ENCODE peak calls at places on chromosomes 13 and 19, in six cellular contexts. One of them, this sample, is unnamed.

GRCh38 chr19:15587663-15588062 is 27.4 kb upstream of the CYP4F8 start:
- DNase-seq in WTC11: no peak
- DNase-seq in thoracic aorta: no peak
- DNase-seq in AG04450: no peak
- DNase-seq in Peyer's patch: no peak
- DNase-seq in AG04449: no peak
- DNase-seq in this sample: peak; percentile 84

GRCh38 chr19:38932425-38933179 is 1.9 kb downstream of the MRPS12 start:
- DNase-seq in WTC11: peak; percentile 44
- DNase-seq in thoracic aorta: no peak
- DNase-seq in AG04450: no peak
- DNase-seq in Peyer's patch: peak; percentile 38
- DNase-seq in AG04449: no peak
- DNase-seq in this sample: no peak

GRCh38 chr19:39568604-39569003 is 28.6 kb upstream of the EID2 start:
- DNase-seq in WTC11: no peak
- DNase-seq in thoracic aorta: no peak
- DNase-seq in AG04450: no peak
- DNase-seq in Peyer's patch: no peak
- DNase-seq in AG04449: no peak
- DNase-seq in this sample: no peak

GRCh38 chr19:15466851-15467733 is 2.7 kb upstream of the RASAL3 start:
- DNase-seq in WTC11: no peak
- DNase-seq in thoracic aorta: no peak
- DNase-seq in AG04450: peak; percentile 32
- DNase-seq in Peyer's patch: no peak
- DNase-seq in AG04449: no peak
- DNase-seq in this sample: no peak

GRCh38 chr19:15672580-15673175 is at the start of gene CYP4F12:
- DNase-seq in WTC11: no peak
- DNase-seq in thoracic aorta: no peak
- DNase-seq in AG04450: no peak
- DNase-seq in Peyer's patch: peak; percentile 38
- DNase-seq in AG04449: no peak
- DNase-seq in this sample: peak; percentile 83

GRCh38 chr19:45632468-45633196 is 6.6 kb downstream of the EML2 start:
- DNase-seq in WTC11: peak; percentile 96
- DNase-seq in thoracic aorta: peak; percentile 61
- DNase-seq in AG04450: peak; percentile 75
- DNase-seq in Peyer's patch: no peak
- DNase-seq in AG04449: peak; percentile 59
- DNase-seq in this sample: peak; percentile 90

GRCh38 chr19:18514800-18515682 is 6.8 kb downstream of the ELL start:
- DNase-seq in WTC11: no peak
- DNase-seq in thoracic aorta: no peak
- DNase-seq in AG04450: no peak
- DNase-seq in Peyer's patch: peak; percentile 33
- DNase-seq in AG04449: no peak
- DNase-seq in this sample: peak; percentile 93

GRCh38 chr13:81929988-81930387 is 1589.1 kb upstream of the SPRY2 start:
- DNase-seq in WTC11: no peak
- DNase-seq in thoracic aorta: no peak
- DNase-seq in AG04450: no peak
- DNase-seq in Peyer's patch: no peak
- DNase-seq in AG04449: no peak
- DNase-seq in this sample: no peak

GRCh38 chr19:52896431-52897148 is 845 bp downstream of the ZNF320 start:
- DNase-seq in WTC11: peak; percentile 24
- DNase-seq in thoracic aorta: no peak
- DNase-seq in AG04450: no peak
- DNase-seq in Peyer's patch: no peak
- DNase-seq in AG04449: no peak
- DNase-seq in this sample: no peak

GRCh38 chr13:77779461-77780272 is 82.2 kb downstream of the SLAIN1 start:
- DNase-seq in WTC11: no peak
- DNase-seq in thoracic aorta: no peak
- DNase-seq in AG04450: peak; percentile 55
- DNase-seq in Peyer's patch: no peak
- DNase-seq in AG04449: peak; percentile 5
- DNase-seq in this sample: peak; percentile 43

GRCh38 chr13:35165205-35165604 is 223.1 kb downstream of the NBEA start:
- DNase-seq in WTC11: no peak
- DNase-seq in thoracic aorta: no peak
- DNase-seq in AG04450: no peak
- DNase-seq in Peyer's patch: no peak
- DNase-seq in AG04449: no peak
- DNase-seq in this sample: no peak

GRCh38 chr13:99425485-99426341 is 75.6 kb upstream of the TM9SF2 start:
- DNase-seq in WTC11: no peak
- DNase-seq in thoracic aorta: no peak
- DNase-seq in AG04450: no peak
- DNase-seq in Peyer's patch: peak; percentile 84
- DNase-seq in AG04449: no peak
- DNase-seq in this sample: peak; percentile 84

GRCh38 chr19:19026299-19026971 is 6.9 kb downstream of the SUGP2 start:
- DNase-seq in WTC11: no peak
- DNase-seq in thoracic aorta: no peak
- DNase-seq in AG04450: no peak
- DNase-seq in Peyer's patch: no peak
- DNase-seq in AG04449: no peak
- DNase-seq in this sample: no peak

GRCh38 chr13:107736149-107736548 is 479.2 kb downstream of the LIG4 start:
- DNase-seq in WTC11: no peak
- DNase-seq in thoracic aorta: no peak
- DNase-seq in AG04450: no peak
- DNase-seq in Peyer's patch: no peak
- DNase-seq in AG04449: no peak
- DNase-seq in this sample: no peak

GRCh38 chr19:41233748-41234240 is 14.8 kb downstream of the AXL start:
- DNase-seq in WTC11: no peak
- DNase-seq in thoracic aorta: no peak
- DNase-seq in AG04450: no peak
- DNase-seq in Peyer's patch: no peak
- DNase-seq in AG04449: no peak
- DNase-seq in this sample: no peak

GRCh38 chr19:16584825-16585801 is 12.9 kb upstream of the SLC35E1 start:
- DNase-seq in WTC11: no peak
- DNase-seq in thoracic aorta: no peak
- DNase-seq in AG04450: no peak
- DNase-seq in Peyer's patch: no peak
- DNase-seq in AG04449: no peak
- DNase-seq in this sample: no peak

GRCh38 chr13:114063545-114064515 is 68.6 kb downstream of the RASA3 start:
- DNase-seq in WTC11: no peak
- DNase-seq in thoracic aorta: peak; percentile 51
- DNase-seq in AG04450: no peak
- DNase-seq in Peyer's patch: peak; percentile 44
- DNase-seq in AG04449: no peak
- DNase-seq in this sample: no peak
- TF ChIP-seq CTCF in WTC11: no peak
- TF ChIP-seq CTCF in thoracic aorta: no peak
- TF ChIP-seq CTCF in AG04450: no peak
- TF ChIP-seq CTCF in Peyer's patch: no peak
- TF ChIP-seq CTCF in AG04449: no peak
- TF ChIP-seq CTCF in this sample: no peak

DNA sequence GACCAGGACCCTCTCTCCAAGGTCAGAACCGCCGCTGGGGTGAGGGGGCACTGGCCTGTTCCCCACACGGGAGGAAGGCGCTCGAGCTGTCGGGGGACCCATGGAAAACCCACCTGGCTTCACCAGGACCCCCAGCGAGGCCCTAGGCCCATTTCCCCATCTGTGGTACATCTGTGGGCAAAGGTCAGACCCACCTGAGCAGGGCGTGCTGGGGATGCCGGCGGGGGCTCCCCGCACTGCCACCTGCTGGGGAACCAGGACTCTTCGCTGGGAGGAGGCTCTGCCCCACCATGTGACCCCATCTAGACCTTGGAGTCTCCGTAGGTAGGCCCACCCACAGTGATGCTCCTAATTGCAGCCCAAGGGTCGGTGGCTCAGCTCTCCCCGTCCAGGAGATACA is 511 bp downstream of the WDR88 start:
- DNase-seq in WTC11: peak; percentile 53
- DNase-seq in thoracic aorta: no peak
- DNase-seq in AG04450: no peak
- DNase-seq in Peyer's patch: no peak
- DNase-seq in AG04449: no peak
- DNase-seq in this sample: no peak
- TF ChIP-seq CTCF in WTC11: no peak
- TF ChIP-seq CTCF in thoracic aorta: no peak
- TF ChIP-seq CTCF in AG04450: peak; percentile 23
- TF ChIP-seq CTCF in Peyer's patch: no peak
- TF ChIP-seq CTCF in AG04449: peak; percentile 22
- TF ChIP-seq CTCF in this sample: no peak

GRCh38 chr13:24864579-24864978 is 100.6 kb downstream of the RNF17 start:
- DNase-seq in WTC11: no peak
- DNase-seq in thoracic aorta: no peak
- DNase-seq in AG04450: no peak
- DNase-seq in Peyer's patch: no peak
- DNase-seq in AG04449: no peak
- DNase-seq in this sample: no peak

GRCh38 chr13:24863748-24864540 is 100.0 kb downstream of the RNF17 start:
- DNase-seq in WTC11: no peak
- DNase-seq in thoracic aorta: no peak
- DNase-seq in AG04450: no peak
- DNase-seq in Peyer's patch: no peak
- DNase-seq in AG04449: no peak
- DNase-seq in this sample: no peak

GRCh38 chr13:24861617-24862362 is 97.8 kb downstream of the RNF17 start:
- DNase-seq in WTC11: no peak
- DNase-seq in thoracic aorta: no peak
- DNase-seq in AG04450: no peak
- DNase-seq in Peyer's patch: no peak
- DNase-seq in AG04449: no peak
- DNase-seq in this sample: no peak

GRCh38 chr13:24866488-24866887 is 102.5 kb downstream of the RNF17 start:
- DNase-seq in WTC11: no peak
- DNase-seq in thoracic aorta: no peak
- DNase-seq in AG04450: no peak
- DNase-seq in Peyer's patch: no peak
- DNase-seq in AG04449: no peak
- DNase-seq in this sample: no peak

DNA sequence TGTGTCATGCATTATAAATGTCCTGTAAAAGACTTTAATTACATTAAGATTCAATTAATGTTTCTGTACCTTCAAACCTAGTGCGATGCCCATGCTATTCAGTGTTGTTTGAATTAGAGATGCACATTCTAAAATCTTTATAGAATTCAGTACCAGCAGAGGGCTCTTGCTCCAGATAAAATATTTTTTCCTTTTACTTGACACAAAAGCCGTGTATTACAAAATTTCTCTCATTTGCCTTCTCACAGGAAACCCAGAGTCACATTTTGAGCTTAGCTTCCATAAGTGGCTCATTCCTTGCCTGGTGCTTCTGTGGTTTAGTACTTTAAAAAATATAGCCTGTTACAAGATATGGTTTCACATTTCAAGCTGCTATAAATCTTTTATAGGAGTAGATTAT is 101.2 kb downstream of the RNF17 start:
- DNase-seq in WTC11: no peak
- DNase-seq in thoracic aorta: no peak
- DNase-seq in AG04450: no peak
- DNase-seq in Peyer's patch: no peak
- DNase-seq in AG04449: no peak
- DNase-seq in this sample: no peak
- TF ChIP-seq CTCF in WTC11: no peak
- TF ChIP-seq CTCF in thoracic aorta: peak; percentile 13
- TF ChIP-seq CTCF in AG04450: peak; percentile 9
- TF ChIP-seq CTCF in Peyer's patch: peak; percentile 37
- TF ChIP-seq CTCF in AG04449: no peak
- TF ChIP-seq CTCF in this sample: no peak

GRCh38 chr19:10568826-10569651 is at the start of gene CDKN2D:
- DNase-seq in WTC11: peak; percentile 100
- DNase-seq in thoracic aorta: peak; percentile 97
- DNase-seq in AG04450: peak; percentile 99
- DNase-seq in Peyer's patch: peak; percentile 99
- DNase-seq in AG04449: peak; percentile 90
- DNase-seq in this sample: peak; percentile 100
- TF ChIP-seq CTCF in WTC11: no peak
- TF ChIP-seq CTCF in thoracic aorta: peak; percentile 53
- TF ChIP-seq CTCF in AG04450: no peak
- TF ChIP-seq CTCF in Peyer's patch: peak; percentile 75
- TF ChIP-seq CTCF in AG04449: no peak
- TF ChIP-seq CTCF in this sample: no peak

GRCh38 chr13:51865838-51866237 is 4.1 kb downstream of the CCDC70 start:
- DNase-seq in WTC11: peak; percentile 56
- DNase-seq in thoracic aorta: no peak
- DNase-seq in AG04450: no peak
- DNase-seq in Peyer's patch: no peak
- DNase-seq in AG04449: no peak
- DNase-seq in this sample: no peak
- TF ChIP-seq CTCF in WTC11: no peak
- TF ChIP-seq CTCF in thoracic aorta: no peak
- TF ChIP-seq CTCF in AG04450: no peak
- TF ChIP-seq CTCF in Peyer's patch: no peak
- TF ChIP-seq CTCF in AG04449: no peak
- TF ChIP-seq CTCF in this sample: no peak

GRCh38 chr13:73730014-73730413 is 404.2 kb downstream of the KLF12 start:
- DNase-seq in WTC11: no peak
- DNase-seq in thoracic aorta: no peak
- DNase-seq in AG04450: no peak
- DNase-seq in Peyer's patch: no peak
- DNase-seq in AG04449: no peak
- DNase-seq in this sample: no peak
- TF ChIP-seq CTCF in WTC11: no peak
- TF ChIP-seq CTCF in thoracic aorta: no peak
- TF ChIP-seq CTCF in AG04450: no peak
- TF ChIP-seq CTCF in Peyer's patch: no peak
- TF ChIP-seq CTCF in AG04449: no peak
- TF ChIP-seq CTCF in this sample: no peak

GRCh38 chr19:48738557-48739399 is 1.6 kb downstream of the RASIP1 start:
- DNase-seq in WTC11: peak; percentile 99
- DNase-seq in thoracic aorta: peak; percentile 44
- DNase-seq in AG04450: no peak
- DNase-seq in Peyer's patch: peak; percentile 96
- DNase-seq in AG04449: no peak
- DNase-seq in this sample: peak; percentile 88
- TF ChIP-seq CTCF in WTC11: no peak
- TF ChIP-seq CTCF in thoracic aorta: no peak
- TF ChIP-seq CTCF in AG04450: no peak
- TF ChIP-seq CTCF in Peyer's patch: peak; percentile 94
- TF ChIP-seq CTCF in AG04449: peak; percentile 12
- TF ChIP-seq CTCF in this sample: no peak

GRCh38 chr13:69565334-69565733 is 542.3 kb upstream of the ATXN8OS start:
- DNase-seq in WTC11: peak; percentile 34
- DNase-seq in thoracic aorta: no peak
- DNase-seq in AG04450: no peak
- DNase-seq in Peyer's patch: no peak
- DNase-seq in AG04449: no peak
- DNase-seq in this sample: no peak
- TF ChIP-seq CTCF in WTC11: peak; percentile 54
- TF ChIP-seq CTCF in thoracic aorta: no peak
- TF ChIP-seq CTCF in AG04450: no peak
- TF ChIP-seq CTCF in Peyer's patch: peak; percentile 32
- TF ChIP-seq CTCF in AG04449: no peak
- TF ChIP-seq CTCF in this sample: no peak

GRCh38 chr19:21335721-21336120 is 6.5 kb upstream of the ZNF708 start:
- DNase-seq in WTC11: no peak
- DNase-seq in thoracic aorta: no peak
- DNase-seq in AG04450: no peak
- DNase-seq in Peyer's patch: no peak
- DNase-seq in AG04449: no peak
- DNase-seq in this sample: no peak
- TF ChIP-seq CTCF in WTC11: no peak
- TF ChIP-seq CTCF in thoracic aorta: no peak
- TF ChIP-seq CTCF in AG04450: no peak
- TF ChIP-seq CTCF in Peyer's patch: no peak
- TF ChIP-seq CTCF in AG04449: no peak
- TF ChIP-seq CTCF in this sample: no peak

GRCh38 chr13:103788061-103788652 is 721.9 kb upstream of the SLC10A2 start:
- DNase-seq in WTC11: peak; percentile 16
- DNase-seq in thoracic aorta: no peak
- DNase-seq in AG04450: no peak
- DNase-seq in Peyer's patch: no peak
- DNase-seq in AG04449: no peak
- DNase-seq in this sample: no peak
- TF ChIP-seq CTCF in WTC11: no peak
- TF ChIP-seq CTCF in thoracic aorta: no peak
- TF ChIP-seq CTCF in AG04450: no peak
- TF ChIP-seq CTCF in Peyer's patch: no peak
- TF ChIP-seq CTCF in AG04449: no peak
- TF ChIP-seq CTCF in this sample: no peak

This sample was measured in lower leg skin.